ENCODE peak calls at places on chromosomes 6 and 20, in four cellular contexts. T is GM12878, R is K562, W is GM12891. J is an unnamed sample.

GRCh38 chr6:144843701-144844100 is 558.6 kb downstream of the UTRN start:
- DNase-seq in T (no peak), R (no peak), W (no peak), J (no peak)

GRCh38 chr6:26330835-26331808 is 33.9 kb upstream of the BTN3A2 start:
- DNase-seq in T (no peak), R (peak), W (no peak), J (no peak)

GRCh38 chr6:26026833-26027490 is 60.3 kb upstream of the HFE start:
- DNase-seq in T (peak), R (peak), W (no peak), J (peak)

GRCh38 chr20:37353285-37353849 is 7.4 kb downstream of the SRC start:
- DNase-seq in T (no peak), R (no peak), W (no peak), J (no peak)

GRCh38 chr6:122530440-122531046 is 58.9 kb upstream of the SERINC1 start:
- DNase-seq in T (peak), R (peak), W (peak), J (peak)

GRCh38 chr6:3471711-3472110 is 14.9 kb upstream of the SLC22A23 start:
- DNase-seq in T (no peak), R (no peak), W (no peak), J (no peak)

GRCh38 chr6:38634518-38634917 is 5.2 kb downstream of the BTBD9 start:
- DNase-seq in T (no peak), R (no peak), W (no peak), J (no peak)

GRCh38 chr6:157822221-157823000 is 635 bp upstream of the SNX9 start:
- DNase-seq in T (no peak), R (no peak), W (no peak), J (no peak)

GRCh38 chr6:166509193-166509592 is 77.3 kb downstream of the RAMACL start:
- DNase-seq in T (no peak), R (no peak), W (no peak), J (no peak)

GRCh38 chr6:11987390-11987789 is 24.7 kb upstream of the HIVEP1 start:
- DNase-seq in T (no peak), R (no peak), W (no peak), J (no peak)

GRCh38 chr20:56391596-56392281 is at the start of gene AURKA:
- DNase-seq in T (no peak), R (no peak), W (no peak), J (no peak)

GRCh38 chr20:56400001-56400640 is 7.7 kb downstream of the CSTF1 start:
- DNase-seq in T (peak), R (peak), W (no peak), J (no peak)

GRCh38 chr6:25935953-25936352 is 5.5 kb upstream of the SLC17A2 start:
- DNase-seq in T (no peak), R (no peak), W (no peak), J (no peak)

GRCh38 chr20:46128310-46129151 is 10.4 kb downstream of the CD40 start:
- DNase-seq in T (no peak), R (peak), W (no peak), J (no peak)

GRCh38 chr20:46129955-46130481 is 11.9 kb downstream of the CD40 start:
- DNase-seq in T (peak), R (no peak), W (no peak), J (no peak)

GRCh38 chr20:46126440-46127056 is 8.4 kb downstream of the CD40 start:
- DNase-seq in T (no peak), R (no peak), W (no peak), J (no peak)

GRCh38 chr20:46130534-46130933 is 12.4 kb downstream of the CD40 start:
- DNase-seq in T (peak), R (no peak), W (no peak), J (no peak)

GRCh38 chr20:46127396-46128010 is 9.4 kb downstream of the CD40 start:
- DNase-seq in T (no peak), R (no peak), W (no peak), J (no peak)
- TF ChIP-seq POLR2AphosphoS5 in T (no peak), R (no peak), W (no peak), J (no peak)

GRCh38 chr6:43725643-43726580 is 38.3 kb upstream of the MRPS18A start:
- DNase-seq in T (no peak), R (no peak), W (no peak), J (peak)
- TF ChIP-seq SPI1 in T (no peak), R (no peak), W (no peak), J (no peak)

GRCh38 chr20:15422966-15423365 is 1085.6 kb upstream of the FLRT3 start:
- DNase-seq in T (no peak), R (no peak), W (no peak), J (no peak)

DNA sequence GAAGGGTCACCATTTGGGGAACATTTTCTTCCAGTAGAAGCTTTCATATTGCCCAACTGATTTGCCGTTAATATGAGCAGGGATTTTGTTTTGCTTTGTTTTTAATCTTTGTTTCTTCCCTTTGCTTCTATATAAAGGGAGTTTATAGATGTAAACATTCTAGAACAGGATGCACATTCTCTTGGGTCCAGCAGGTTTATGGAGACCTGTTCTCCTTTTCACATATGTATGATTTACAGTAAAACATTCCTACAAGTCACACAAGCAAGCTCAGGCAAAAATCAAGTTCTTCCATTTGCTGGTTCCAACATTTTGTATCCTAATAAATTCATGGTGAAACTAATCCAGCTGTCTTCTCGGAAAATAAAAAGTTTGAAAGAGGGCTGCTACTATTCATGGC is 1082.4 kb upstream of the FLRT3 start:
- DNase-seq in T (no peak), R (no peak), W (no peak), J (no peak)
- TF ChIP-seq POLR2AphosphoS5 in T (no peak), R (no peak), W (no peak), J (no peak)

DNA sequence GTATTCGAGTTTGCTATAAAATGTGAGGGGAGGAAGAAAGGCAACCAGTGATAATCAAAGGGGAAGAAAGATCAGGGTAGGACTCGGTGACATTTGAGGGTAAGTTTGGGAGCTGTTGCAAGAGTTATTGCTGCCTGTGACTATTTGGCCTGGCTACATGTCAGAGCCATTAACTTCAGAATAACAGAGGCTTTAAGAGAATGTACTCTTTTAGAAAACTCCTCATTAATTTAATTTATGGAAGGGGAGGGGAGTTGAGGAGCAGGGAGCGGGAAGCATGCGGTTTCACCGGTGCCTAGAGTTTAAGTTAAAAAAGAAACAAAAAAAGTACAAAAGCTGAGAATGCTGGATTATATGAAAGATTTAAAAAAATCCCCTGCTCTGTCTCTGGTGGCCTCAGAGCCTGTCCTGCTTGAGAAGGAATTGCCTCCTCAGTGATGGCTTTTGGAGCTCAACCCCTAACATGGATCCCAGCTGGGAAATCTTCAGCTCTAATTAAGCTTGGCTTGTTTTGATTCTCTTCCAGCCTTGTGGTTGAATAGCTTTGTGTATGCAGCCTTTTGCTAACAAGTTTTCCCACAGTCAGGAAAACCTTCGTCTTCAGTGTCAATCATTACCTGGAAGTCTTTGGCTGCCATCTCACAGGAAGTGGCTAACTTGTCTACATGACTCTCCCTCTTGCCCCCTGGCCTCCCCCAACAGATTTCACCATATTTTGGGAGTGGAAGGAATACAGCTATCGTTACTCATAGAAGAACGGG is 238.2 kb downstream of the SOX4 start:
- DNase-seq in T (no peak), R (no peak), W (no peak), J (no peak)
- TF ChIP-seq SPI1 in T (no peak), R (no peak), W (no peak), J (no peak)

GRCh38 chr6:16761469-16762264 is 407 bp upstream of the ATXN1 start:
- DNase-seq in T (no peak), R (peak), W (peak), J (peak)

GRCh38 chr6:16762265-16762546 is 946 bp upstream of the ATXN1 start:
- DNase-seq in T (no peak), R (no peak), W (peak), J (no peak)

GRCh38 chr6:16759646-16760535 is 1.4 kb downstream of the ATXN1 start:
- DNase-seq in T (no peak), R (peak), W (peak), J (peak)

GRCh38 chr6:16759181-16759645 is 2.0 kb downstream of the ATXN1 start:
- DNase-seq in T (no peak), R (no peak), W (no peak), J (no peak)

GRCh38 chr6:16760536-16761468 is at the start of gene ATXN1:
- DNase-seq in T (no peak), R (peak), W (peak), J (no peak)
- TF ChIP-seq POLR2AphosphoS5 in T (peak), R (no peak), W (no peak), J (no peak)

GRCh38 chr20:25083773-25084615 is 2.1 kb upstream of the VSX1 start:
- DNase-seq in T (no peak), R (no peak), W (no peak), J (no peak)
- TF ChIP-seq SPI1 in T (no peak), R (no peak), W (no peak), J (no peak)

GRCh38 chr6:169964440-169965212 is 213.2 kb downstream of the ERMARD start:
- DNase-seq in T (no peak), R (no peak), W (no peak), J (no peak)
- TF ChIP-seq POLR2AphosphoS5 in T (no peak), R (no peak), W (no peak), J (no peak)

GRCh38 chr6:34460796-34461507 is 4.9 kb upstream of the PACSIN1 start:
- DNase-seq in T (no peak), R (no peak), W (no peak), J (no peak)

GRCh38 chr6:34463849-34464248 is 2.0 kb upstream of the PACSIN1 start:
- DNase-seq in T (no peak), R (no peak), W (no peak), J (no peak)

GRCh38 chr6:34462010-34462409 is 3.9 kb upstream of the PACSIN1 start:
- DNase-seq in T (no peak), R (no peak), W (no peak), J (no peak)

GRCh38 chr6:34463299-34463698 is 2.6 kb upstream of the PACSIN1 start:
- DNase-seq in T (no peak), R (no peak), W (no peak), J (no peak)

GRCh38 chr6:34462561-34462971 is 3.3 kb upstream of the PACSIN1 start:
- DNase-seq in T (no peak), R (peak), W (no peak), J (no peak)
- TF ChIP-seq SPI1 in T (no peak), R (no peak), W (no peak), J (no peak)

J was measured in HL-60.